ENCODE peak calls at places on chromosomes 2 and 18, in ten cellular contexts. P, B, E, Y, J, A, W, O, R and C are unnamed samples.

GRCh38 chr2:9765611-9766531 is 77.4 kb upstream of the TAF1B start:
- DNase-seq in P (no peak), B (no peak), E (no peak), Y (no peak), J (no peak), A (no peak), W (no peak), O (no peak), R (no peak), C (no peak)

GRCh38 chr2:29053223-29053622 is 21.1 kb downstream of the PCARE start:
- DNase-seq in P (peak), B (no peak), E (no peak), Y (no peak), J (no peak), A (no peak), W (no peak), O (no peak), R (no peak), C (no peak)

GRCh38 chr2:118032169-118033013 is 18.5 kb upstream of the CCDC93 start:
- DNase-seq in P (peak), B (peak), E (peak), Y (no peak), J (no peak), A (peak), W (peak), O (no peak), R (peak), C (peak)

GRCh38 chr18:75923169-75923568 is 495.7 kb upstream of the SMIM21 start:
- DNase-seq in P (peak), B (peak), E (peak), Y (no peak), J (peak), A (peak), W (no peak), O (no peak), R (peak), C (peak)

GRCh38 chr2:67037655-67038054 is 359.5 kb upstream of the ETAA1 start:
- DNase-seq in P (no peak), B (no peak), E (no peak), Y (no peak), J (no peak), A (peak), W (no peak), O (no peak), R (no peak), C (no peak)

GRCh38 chr2:74573747-74574562 is 19.4 kb downstream of the DOK1 start:
- DNase-seq in P (peak), B (no peak), E (peak), Y (peak), J (no peak), A (no peak), W (peak), O (no peak), R (no peak), C (peak)

GRCh38 chr2:35428548-35428947 is 927.0 kb upstream of the CRIM1 start:
- DNase-seq in P (peak), B (no peak), E (peak), Y (no peak), J (no peak), A (peak), W (peak), O (no peak), R (no peak), C (peak)

GRCh38 chr2:8110716-8111115 is 571.1 kb upstream of the ID2 start:
- DNase-seq in P (no peak), B (no peak), E (no peak), Y (no peak), J (no peak), A (no peak), W (no peak), O (no peak), R (no peak), C (no peak)

GRCh38 chr18:50454379-50455005 is 79.6 kb downstream of the SKA1 start:
- DNase-seq in P (no peak), B (no peak), E (no peak), Y (no peak), J (no peak), A (no peak), W (peak), O (no peak), R (no peak), C (no peak)

GRCh38 chr2:35526741-35527140 is 828.8 kb upstream of the CRIM1 start:
- DNase-seq in P (no peak), B (no peak), E (no peak), Y (no peak), J (no peak), A (no peak), W (no peak), O (no peak), R (no peak), C (peak)

GRCh38 chr2:86039178-86039962 is 66.3 kb downstream of the POLR1A start:
- DNase-seq in P (no peak), B (no peak), E (no peak), Y (no peak), J (no peak), A (no peak), W (no peak), O (no peak), R (no peak), C (no peak)

GRCh38 chr2:96241901-96242611 is 23.7 kb downstream of the TMEM127 start:
- DNase-seq in P (peak), B (peak), E (peak), Y (peak), J (no peak), A (peak), W (peak), O (no peak), R (peak), C (peak)

GRCh38 chr2:216657963-216658362 is 24.7 kb downstream of the IGFBP2 start:
- DNase-seq in P (no peak), B (no peak), E (no peak), Y (no peak), J (no peak), A (no peak), W (no peak), O (no peak), R (no peak), C (no peak)

GRCh38 chr2:238925281-238925680 is 77.4 kb downstream of the TWIST2 start:
- DNase-seq in P (no peak), B (no peak), E (no peak), Y (no peak), J (no peak), A (no peak), W (no peak), O (no peak), R (no peak), C (no peak)

GRCh38 chr2:64488050-64488974 is 34.4 kb downstream of the LGALSL start:
- DNase-seq in P (peak), B (peak), E (peak), Y (peak), J (no peak), A (peak), W (peak), O (no peak), R (peak), C (peak)

GRCh38 chr18:3305933-3306332 is 44.0 kb downstream of the MYL12B start:
- DNase-seq in P (peak), B (peak), E (peak), Y (no peak), J (no peak), A (no peak), W (no peak), O (no peak), R (peak), C (peak)

GRCh38 chr2:156380117-156380645 is 47.7 kb upstream of the NR4A2 start:
- DNase-seq in P (no peak), B (no peak), E (no peak), Y (no peak), J (no peak), A (no peak), W (no peak), O (no peak), R (peak), C (no peak)

GRCh38 chr2:20097889-20098714 is 46.7 kb upstream of the LAPTM4A start:
- DNase-seq in P (peak), B (peak), E (peak), Y (peak), J (peak), A (peak), W (peak), O (no peak), R (peak), C (peak)

GRCh38 chr2:146748046-146748445 is 1096.8 kb upstream of the ACVR2A start:
- DNase-seq in P (no peak), B (no peak), E (no peak), Y (no peak), J (no peak), A (no peak), W (no peak), O (no peak), R (no peak), C (no peak)

GRCh38 chr2:105395691-105396090 is 3.2 kb downstream of the FHL2 start:
- DNase-seq in P (no peak), B (no peak), E (no peak), Y (no peak), J (no peak), A (no peak), W (no peak), O (no peak), R (peak), C (no peak)

GRCh38 chr2:148817210-148817708 is 57.8 kb upstream of the KIF5C start:
- DNase-seq in P (no peak), B (peak), E (peak), Y (no peak), J (no peak), A (no peak), W (no peak), O (no peak), R (peak), C (peak)

GRCh38 chr18:26656944-26657536 is 108.7 kb upstream of the KCTD1 start:
- DNase-seq in P (peak), B (peak), E (peak), Y (peak), J (no peak), A (peak), W (peak), O (no peak), R (peak), C (peak)

GRCh38 chr2:218885981-218886447 is 5.4 kb downstream of the WNT10A start:
- DNase-seq in P (no peak), B (no peak), E (no peak), Y (no peak), J (no peak), A (no peak), W (no peak), O (no peak), R (no peak), C (no peak)

GRCh38 chr2:45342-46130 is 769 bp downstream of the FAM110C start:
- DNase-seq in P (no peak), B (no peak), E (no peak), Y (no peak), J (no peak), A (peak), W (no peak), O (no peak), R (no peak), C (no peak)
- H3K4me3 ChIP-seq in P (no peak), B (no peak), E (no peak), Y (no peak), J (peak), A (peak), W (no peak), O (peak), R (no peak), C (no peak)

GRCh38 chr2:60379684-60380083 is 173.8 kb downstream of the BCL11A start:
- DNase-seq in P (no peak), B (no peak), E (no peak), Y (no peak), J (no peak), A (no peak), W (no peak), O (no peak), R (no peak), C (no peak)
- TF ChIP-seq CTCF in P (no peak), B (no peak), E (no peak), Y (no peak), J (no peak), A (no peak), W (no peak), O (no peak), R (no peak), C (no peak)

DNA sequence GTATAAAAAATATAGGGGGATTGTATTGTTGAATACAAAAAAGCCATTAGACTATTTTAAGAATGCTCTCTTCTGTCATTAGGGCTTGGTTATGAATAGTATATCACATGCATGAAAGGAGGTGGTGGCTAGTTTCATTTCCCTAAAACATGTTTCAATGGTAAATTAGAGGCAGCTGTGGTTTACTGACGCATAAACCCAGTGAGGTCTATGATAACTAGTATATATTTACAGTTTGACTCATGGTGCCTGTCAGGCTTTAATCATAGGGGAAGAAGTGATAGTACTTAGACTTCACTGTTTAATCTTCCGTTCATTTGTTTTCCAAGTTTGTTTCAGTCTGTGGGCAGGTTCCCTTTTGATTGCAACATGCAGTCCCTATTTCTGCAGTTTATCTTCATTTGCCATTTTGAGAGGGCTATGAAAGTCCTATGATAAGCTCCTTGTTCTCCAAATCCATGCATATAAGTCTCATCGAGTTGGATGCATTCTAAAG is 55.1 kb upstream of the MAP4K3 start:
- DNase-seq in P (peak), B (peak), E (peak), Y (peak), J (no peak), A (peak), W (peak), O (no peak), R (peak), C (peak)
- H3K4me3 ChIP-seq in P (no peak), B (no peak), E (no peak), Y (no peak), J (no peak), A (no peak), W (no peak), O (no peak), R (no peak), C (no peak)

GRCh38 chr2:162435676-162436075 is 91.7 kb downstream of the GCA start:
- DNase-seq in P (peak), B (no peak), E (no peak), Y (no peak), J (no peak), A (no peak), W (no peak), O (no peak), R (no peak), C (peak)
- TF ChIP-seq CTCF in P (no peak), B (no peak), E (no peak), Y (no peak), J (no peak), A (no peak), W (no peak), O (no peak), R (no peak), C (no peak)